ENCODE peak calls at places on chromosomes 2 and 18, in nine cellular contexts. One of them, this sample, is unnamed.

GRCh38 chr2:156333951-156334495 is 1.5 kb upstream of the NR4A2 start:
- DNase-seq in ascending aorta: peak
- DNase-seq in upper lobe of right lung: peak
- DNase-seq in nephron progenitor cell: peak
- DNase-seq in tibial artery: peak
- DNase-seq in heart left ventricle: peak
- DNase-seq in IMR-90: peak
- DNase-seq in HFF-Myc: no peak
- DNase-seq in progenitor cell of endocrine pancreas: peak
- DNase-seq in this sample: no peak

GRCh38 chr2:95307878-95308277 is 10.7 kb downstream of the KCNIP3 start:
- DNase-seq in tibial artery: no peak
- DNase-seq in HFF-Myc: no peak
- DNase-seq in ascending aorta: no peak
- DNase-seq in nephron progenitor cell: no peak
- DNase-seq in progenitor cell of endocrine pancreas: no peak
- DNase-seq in IMR-90: no peak
- DNase-seq in upper lobe of right lung: no peak
- DNase-seq in heart left ventricle: no peak
- DNase-seq in this sample: no peak

GRCh38 chr18:39661856-39662366 is 2096.3 kb upstream of the CELF4 start:
- DNase-seq in nephron progenitor cell: no peak
- DNase-seq in upper lobe of right lung: no peak
- DNase-seq in ascending aorta: no peak
- DNase-seq in heart left ventricle: no peak
- DNase-seq in tibial artery: no peak
- DNase-seq in IMR-90: no peak
- DNase-seq in HFF-Myc: no peak
- DNase-seq in progenitor cell of endocrine pancreas: no peak
- DNase-seq in this sample: no peak

GRCh38 chr2:69514406-69514805 is 77.2 kb upstream of the NFU1 start:
- DNase-seq in progenitor cell of endocrine pancreas: no peak
- DNase-seq in HFF-Myc: peak
- DNase-seq in heart left ventricle: peak
- DNase-seq in IMR-90: peak
- DNase-seq in ascending aorta: peak
- DNase-seq in upper lobe of right lung: no peak
- DNase-seq in tibial artery: peak
- DNase-seq in nephron progenitor cell: no peak
- DNase-seq in this sample: peak

GRCh38 chr2:206983156-206983875 is 44.0 kb downstream of the CPO start:
- DNase-seq in progenitor cell of endocrine pancreas: no peak
- DNase-seq in nephron progenitor cell: no peak
- DNase-seq in tibial artery: no peak
- DNase-seq in HFF-Myc: no peak
- DNase-seq in upper lobe of right lung: no peak
- DNase-seq in heart left ventricle: no peak
- DNase-seq in IMR-90: peak
- DNase-seq in ascending aorta: no peak
- DNase-seq in this sample: no peak

GRCh38 chr2:45607701-45608100 is 3.4 kb downstream of the SRBD1 start:
- DNase-seq in tibial artery: no peak
- DNase-seq in upper lobe of right lung: no peak
- DNase-seq in HFF-Myc: no peak
- DNase-seq in nephron progenitor cell: no peak
- DNase-seq in progenitor cell of endocrine pancreas: no peak
- DNase-seq in heart left ventricle: no peak
- DNase-seq in ascending aorta: no peak
- DNase-seq in IMR-90: no peak
- DNase-seq in this sample: no peak

GRCh38 chr2:70982971-70983370 is 4.5 kb downstream of the ANKRD53 start:
- DNase-seq in tibial artery: no peak
- DNase-seq in HFF-Myc: no peak
- DNase-seq in ascending aorta: peak
- DNase-seq in nephron progenitor cell: no peak
- DNase-seq in upper lobe of right lung: no peak
- DNase-seq in IMR-90: no peak
- DNase-seq in heart left ventricle: no peak
- DNase-seq in progenitor cell of endocrine pancreas: no peak
- DNase-seq in this sample: no peak

GRCh38 chr2:168169097-168169745 is 78.2 kb downstream of the STK39 start:
- DNase-seq in upper lobe of right lung: no peak
- DNase-seq in tibial artery: no peak
- DNase-seq in ascending aorta: no peak
- DNase-seq in nephron progenitor cell: no peak
- DNase-seq in HFF-Myc: no peak
- DNase-seq in heart left ventricle: no peak
- DNase-seq in IMR-90: peak
- DNase-seq in progenitor cell of endocrine pancreas: no peak
- DNase-seq in this sample: no peak

GRCh38 chr2:163646659-163647058 is 89.1 kb downstream of the FIGN start:
- DNase-seq in progenitor cell of endocrine pancreas: no peak
- DNase-seq in ascending aorta: no peak
- DNase-seq in heart left ventricle: no peak
- DNase-seq in HFF-Myc: no peak
- DNase-seq in tibial artery: no peak
- DNase-seq in upper lobe of right lung: no peak
- DNase-seq in nephron progenitor cell: no peak
- DNase-seq in IMR-90: no peak
- DNase-seq in this sample: no peak
- TF ChIP-seq CTCF in progenitor cell of endocrine pancreas: no peak
- TF ChIP-seq CTCF in ascending aorta: no peak
- TF ChIP-seq CTCF in heart left ventricle: no peak
- TF ChIP-seq CTCF in HFF-Myc: no peak
- TF ChIP-seq CTCF in tibial artery: no peak
- TF ChIP-seq CTCF in upper lobe of right lung: no peak
- TF ChIP-seq CTCF in nephron progenitor cell: no peak
- TF ChIP-seq CTCF in IMR-90: no peak
- TF ChIP-seq CTCF in this sample: no peak

GRCh38 chr2:100730290-100730868 is 89.6 kb upstream of the NPAS2 start:
- DNase-seq in tibial artery: peak
- DNase-seq in IMR-90: peak
- DNase-seq in nephron progenitor cell: peak
- DNase-seq in HFF-Myc: peak
- DNase-seq in ascending aorta: no peak
- DNase-seq in heart left ventricle: peak
- DNase-seq in upper lobe of right lung: peak
- DNase-seq in progenitor cell of endocrine pancreas: no peak
- DNase-seq in this sample: peak
- TF ChIP-seq CTCF in tibial artery: peak
- TF ChIP-seq CTCF in IMR-90: peak
- TF ChIP-seq CTCF in nephron progenitor cell: peak
- TF ChIP-seq CTCF in HFF-Myc: peak
- TF ChIP-seq CTCF in ascending aorta: peak
- TF ChIP-seq CTCF in heart left ventricle: peak
- TF ChIP-seq CTCF in upper lobe of right lung: peak
- TF ChIP-seq CTCF in progenitor cell of endocrine pancreas: no peak
- TF ChIP-seq CTCF in this sample: peak

GRCh38 chr2:228681426-228681825 is 499.9 kb upstream of the SPHKAP start:
- DNase-seq in IMR-90: peak
- DNase-seq in upper lobe of right lung: no peak
- DNase-seq in tibial artery: no peak
- DNase-seq in progenitor cell of endocrine pancreas: no peak
- DNase-seq in ascending aorta: no peak
- DNase-seq in heart left ventricle: no peak
- DNase-seq in HFF-Myc: peak
- DNase-seq in nephron progenitor cell: no peak
- DNase-seq in this sample: no peak
- TF ChIP-seq CTCF in IMR-90: peak
- TF ChIP-seq CTCF in upper lobe of right lung: peak
- TF ChIP-seq CTCF in tibial artery: peak
- TF ChIP-seq CTCF in progenitor cell of endocrine pancreas: peak
- TF ChIP-seq CTCF in ascending aorta: peak
- TF ChIP-seq CTCF in heart left ventricle: peak
- TF ChIP-seq CTCF in HFF-Myc: peak
- TF ChIP-seq CTCF in nephron progenitor cell: peak
- TF ChIP-seq CTCF in this sample: peak

GRCh38 chr18:52694804-52695203 is 354.8 kb downstream of the DCC start:
- DNase-seq in progenitor cell of endocrine pancreas: no peak
- DNase-seq in ascending aorta: no peak
- DNase-seq in nephron progenitor cell: peak
- DNase-seq in HFF-Myc: no peak
- DNase-seq in IMR-90: no peak
- DNase-seq in tibial artery: no peak
- DNase-seq in upper lobe of right lung: no peak
- DNase-seq in heart left ventricle: no peak
- DNase-seq in this sample: no peak
- TF ChIP-seq CTCF in progenitor cell of endocrine pancreas: peak
- TF ChIP-seq CTCF in ascending aorta: no peak
- TF ChIP-seq CTCF in nephron progenitor cell: peak
- TF ChIP-seq CTCF in HFF-Myc: no peak
- TF ChIP-seq CTCF in IMR-90: peak
- TF ChIP-seq CTCF in tibial artery: no peak
- TF ChIP-seq CTCF in upper lobe of right lung: peak
- TF ChIP-seq CTCF in heart left ventricle: peak
- TF ChIP-seq CTCF in this sample: peak

GRCh38 chr2:163591461-163591860 is 144.3 kb downstream of the FIGN start:
- DNase-seq in HFF-Myc: no peak
- DNase-seq in tibial artery: no peak
- DNase-seq in IMR-90: no peak
- DNase-seq in progenitor cell of endocrine pancreas: no peak
- DNase-seq in ascending aorta: no peak
- DNase-seq in nephron progenitor cell: no peak
- DNase-seq in upper lobe of right lung: no peak
- DNase-seq in heart left ventricle: no peak
- DNase-seq in this sample: no peak

GRCh38 chr2:163593941-163594340 is 141.9 kb downstream of the FIGN start:
- DNase-seq in IMR-90: no peak
- DNase-seq in nephron progenitor cell: no peak
- DNase-seq in HFF-Myc: no peak
- DNase-seq in ascending aorta: no peak
- DNase-seq in heart left ventricle: no peak
- DNase-seq in upper lobe of right lung: no peak
- DNase-seq in tibial artery: no peak
- DNase-seq in progenitor cell of endocrine pancreas: no peak
- DNase-seq in this sample: no peak

GRCh38 chr2:163592954-163593622 is 142.7 kb downstream of the FIGN start:
- DNase-seq in IMR-90: no peak
- DNase-seq in nephron progenitor cell: no peak
- DNase-seq in heart left ventricle: no peak
- DNase-seq in ascending aorta: no peak
- DNase-seq in upper lobe of right lung: no peak
- DNase-seq in progenitor cell of endocrine pancreas: no peak
- DNase-seq in HFF-Myc: no peak
- DNase-seq in tibial artery: no peak
- DNase-seq in this sample: no peak

GRCh38 chr2:163595033-163595432 is 140.8 kb downstream of the FIGN start:
- DNase-seq in heart left ventricle: no peak
- DNase-seq in nephron progenitor cell: no peak
- DNase-seq in HFF-Myc: no peak
- DNase-seq in ascending aorta: no peak
- DNase-seq in upper lobe of right lung: no peak
- DNase-seq in tibial artery: no peak
- DNase-seq in progenitor cell of endocrine pancreas: no peak
- DNase-seq in IMR-90: peak
- DNase-seq in this sample: no peak

GRCh38 chr2:163594572-163594971 is 141.2 kb downstream of the FIGN start:
- DNase-seq in ascending aorta: no peak
- DNase-seq in nephron progenitor cell: no peak
- DNase-seq in upper lobe of right lung: no peak
- DNase-seq in progenitor cell of endocrine pancreas: no peak
- DNase-seq in IMR-90: no peak
- DNase-seq in tibial artery: no peak
- DNase-seq in heart left ventricle: no peak
- DNase-seq in HFF-Myc: no peak
- DNase-seq in this sample: no peak
- TF ChIP-seq CTCF in ascending aorta: no peak
- TF ChIP-seq CTCF in nephron progenitor cell: no peak
- TF ChIP-seq CTCF in upper lobe of right lung: no peak
- TF ChIP-seq CTCF in progenitor cell of endocrine pancreas: no peak
- TF ChIP-seq CTCF in IMR-90: no peak
- TF ChIP-seq CTCF in tibial artery: no peak
- TF ChIP-seq CTCF in heart left ventricle: no peak
- TF ChIP-seq CTCF in HFF-Myc: no peak
- TF ChIP-seq CTCF in this sample: no peak

GRCh38 chr2:196954001-196954400 is 27.5 kb upstream of the PGAP1 start:
- DNase-seq in ascending aorta: no peak
- DNase-seq in progenitor cell of endocrine pancreas: no peak
- DNase-seq in heart left ventricle: no peak
- DNase-seq in HFF-Myc: no peak
- DNase-seq in upper lobe of right lung: no peak
- DNase-seq in IMR-90: no peak
- DNase-seq in tibial artery: no peak
- DNase-seq in nephron progenitor cell: no peak
- DNase-seq in this sample: no peak
- TF ChIP-seq CTCF in ascending aorta: no peak
- TF ChIP-seq CTCF in progenitor cell of endocrine pancreas: no peak
- TF ChIP-seq CTCF in heart left ventricle: no peak
- TF ChIP-seq CTCF in HFF-Myc: no peak
- TF ChIP-seq CTCF in upper lobe of right lung: no peak
- TF ChIP-seq CTCF in IMR-90: no peak
- TF ChIP-seq CTCF in tibial artery: no peak
- TF ChIP-seq CTCF in nephron progenitor cell: no peak
- TF ChIP-seq CTCF in this sample: no peak